ENCODE peak calls at places on chromosomes 2 and 18, in five cellular contexts. V, A, Y, T and P are unnamed samples.

GRCh38 chr2:200615247-200615646 is 29.4 kb downstream of the AOX1 start:
- DNase-seq in V (peak), T (no peak), Y (no peak), A (no peak), P (peak)

GRCh38 chr2:136424112-136424511 is 306.2 kb upstream of the CXCR4 start:
- DNase-seq in A (no peak), Y (no peak), V (no peak), T (no peak), P (no peak)

GRCh38 chr2:3728104-3729054 is 25.0 kb downstream of the DCDC2C start:
- DNase-seq in T (no peak), A (no peak), V (peak), Y (peak), P (peak)

GRCh38 chr2:71538656-71539265 is 85.4 kb downstream of the DYSF start:
- DNase-seq in V (no peak), Y (no peak), A (no peak), T (no peak), P (no peak)

GRCh38 chr2:16142383-16143361 is 202.3 kb downstream of the MYCN start:
- DNase-seq in T (no peak), A (peak), Y (no peak), V (no peak), P (no peak)

GRCh38 chr2:189347540-189347939 is 93.7 kb upstream of the WDR75 start:
- DNase-seq in T (no peak), A (peak), V (peak), Y (peak), P (peak)

GRCh38 chr18:50107468-50107867 is 87.5 kb downstream of the MYO5B start:
- DNase-seq in A (no peak), V (no peak), T (no peak), Y (no peak), P (no peak)

GRCh38 chr18:45330170-45330594 is 285.1 kb upstream of the SLC14A2 start:
- DNase-seq in A (no peak), T (peak), V (no peak), Y (no peak), P (no peak)

GRCh38 chr2:20593072-20594034 is 57.5 kb downstream of the HS1BP3 start:
- DNase-seq in T (peak), A (peak), V (peak), Y (no peak), P (peak)

GRCh38 chr2:160076935-160077334 is 14.5 kb upstream of the PLA2R1 start:
- DNase-seq in T (no peak), Y (no peak), V (no peak), A (no peak), P (no peak)

DNA sequence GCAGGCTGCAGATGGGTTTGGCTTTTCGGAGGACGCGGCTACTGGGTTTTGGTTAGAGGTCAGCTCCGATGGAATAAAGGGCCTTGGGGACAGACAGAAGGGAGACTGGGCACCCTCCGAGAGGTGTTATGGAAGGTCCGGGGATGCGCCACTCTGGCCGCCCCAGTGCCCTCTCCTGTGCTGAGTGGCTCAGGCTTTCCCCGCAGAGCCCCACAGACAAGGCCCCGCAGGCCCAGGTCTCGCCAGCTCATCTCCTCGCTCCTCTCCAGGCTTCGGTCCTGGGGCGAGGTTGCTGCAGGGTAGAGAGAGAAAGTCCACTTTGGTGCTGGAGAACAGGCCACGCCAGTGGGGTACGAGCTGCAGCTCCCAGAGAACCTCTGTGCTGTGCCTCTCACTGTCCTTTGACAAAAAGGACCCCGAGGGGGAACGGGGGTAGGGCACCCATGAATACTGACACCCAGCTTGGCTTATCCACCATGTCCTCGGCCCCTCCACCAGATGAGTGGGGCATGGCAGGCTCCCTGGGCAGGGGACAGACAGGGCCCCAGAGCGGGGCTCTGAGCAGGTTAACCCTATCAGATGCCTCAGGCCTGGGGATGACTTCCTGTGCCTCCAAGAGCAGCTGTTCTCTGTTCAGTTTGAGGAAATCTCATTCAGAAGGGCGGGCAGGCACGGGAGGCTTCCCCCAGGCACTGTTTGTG is 15.9 kb upstream of the CNNM3 start:
- DNase-seq in V (no peak), A (no peak), T (no peak), Y (no peak), P (no peak)
- TF ChIP-seq CTCF in V (no peak), A (no peak), T (no peak), Y (no peak), P (no peak)

DNA sequence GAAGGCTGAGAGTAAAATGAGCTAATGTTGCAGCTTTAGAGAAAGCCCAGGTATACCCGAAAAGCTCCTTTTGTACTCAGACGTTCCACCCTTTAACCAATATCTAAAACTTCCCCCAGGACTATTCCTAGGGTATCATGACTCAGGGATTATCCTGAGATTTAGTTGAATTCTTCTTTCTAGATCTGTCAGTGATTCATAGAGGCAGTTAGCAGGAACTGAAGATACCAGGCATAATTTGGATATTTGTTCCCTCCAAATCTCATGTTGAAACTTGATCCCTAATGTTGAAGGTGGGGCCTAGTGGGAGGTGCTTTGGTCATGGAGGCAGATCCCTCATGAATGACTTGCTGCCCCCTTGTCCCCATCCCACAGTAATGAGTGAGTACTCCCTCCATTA is 161.1 kb upstream of the LRP1B start:
- DNase-seq in A (no peak), V (no peak), T (no peak), Y (no peak), P (no peak)
- TF ChIP-seq CTCF in A (no peak), V (no peak), T (no peak), Y (no peak), P (no peak)

GRCh38 chr2:144332356-144333143 is 187.4 kb downstream of the ZEB2 start:
- DNase-seq in V (peak), A (peak), T (peak), Y (peak), P (peak)
- TF ChIP-seq CTCF in V (no peak), A (no peak), T (no peak), Y (no peak), P (no peak)

GRCh38 chr2:120289221-120289906 is 36.7 kb downstream of the RALB start:
- DNase-seq in T (no peak), A (no peak), V (peak), Y (no peak), P (no peak)
- TF ChIP-seq CTCF in T (no peak), A (no peak), V (peak), Y (no peak), P (no peak)

GRCh38 chr2:191369034-191369433 is 123.8 kb downstream of the MYO1B start:
- DNase-seq in A (no peak), V (peak), Y (no peak), T (no peak), P (no peak)
- TF ChIP-seq CTCF in A (no peak), V (peak), Y (peak), T (no peak), P (peak)

GRCh38 chr18:59139291-59139614 is 431 bp upstream of the SEC11C start:
- DNase-seq in A (peak), T (peak), Y (peak), V (peak), P (peak)

GRCh38 chr18:59141294-59142068 is 1.8 kb downstream of the SEC11C start:
- DNase-seq in V (no peak), Y (no peak), T (no peak), A (no peak), P (no peak)

GRCh38 chr18:59139615-59140286 is at the start of gene SEC11C:
- DNase-seq in V (peak), A (peak), T (peak), Y (peak), P (peak)

GRCh38 chr18:59142274-59142673 is 2.6 kb downstream of the SEC11C start:
- DNase-seq in V (no peak), A (no peak), Y (no peak), T (no peak), P (no peak)

DNA sequence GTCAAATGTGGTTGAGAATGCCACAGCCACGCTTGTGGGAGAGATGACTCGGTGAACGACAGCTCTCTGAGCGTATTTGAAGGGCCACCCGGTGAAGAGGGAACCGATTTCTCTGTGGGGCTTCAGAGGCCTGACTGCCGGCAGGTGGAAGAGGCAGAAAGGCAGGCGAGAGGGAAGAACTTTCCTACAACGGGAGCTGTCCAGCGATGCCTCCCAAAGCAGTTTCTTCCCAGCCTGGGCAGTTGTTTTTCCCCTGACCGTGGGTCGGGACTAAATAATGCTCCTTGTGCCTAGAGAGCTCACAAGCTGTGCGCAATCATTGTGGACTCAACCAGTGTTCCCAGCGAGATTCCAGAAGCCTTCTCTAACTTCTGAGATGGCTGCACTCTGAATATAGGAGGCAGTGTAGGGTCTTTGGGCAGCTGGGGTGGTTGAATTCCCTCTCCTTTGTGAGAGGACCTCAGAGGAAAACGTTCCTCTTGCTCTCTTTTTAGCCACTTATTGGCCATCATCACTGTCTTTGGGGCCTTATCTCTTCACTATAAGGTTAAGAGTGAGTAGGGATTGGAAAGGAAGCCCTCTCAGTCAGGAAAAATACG is 702 bp downstream of the SEC11C start:
- DNase-seq in V (peak), T (no peak), Y (peak), A (peak), P (peak)
- TF ChIP-seq CTCF in V (no peak), T (no peak), Y (no peak), A (no peak), P (no peak)

GRCh38 chr2:231957913-231958763 is 3.4 kb upstream of the DIS3L2 start:
- DNase-seq in Y (no peak), V (no peak), A (no peak), T (no peak), P (no peak)

GRCh38 chr2:231960810-231961348 is 634 bp upstream of the DIS3L2 start:
- DNase-seq in T (no peak), A (no peak), Y (no peak), V (no peak), P (no peak)

GRCh38 chr2:231965118-231965517 is 3.6 kb downstream of the DIS3L2 start:
- DNase-seq in Y (no peak), V (peak), A (no peak), T (no peak), P (no peak)

GRCh38 chr2:231966886-231967285 is 5.4 kb downstream of the DIS3L2 start:
- DNase-seq in A (no peak), V (no peak), T (no peak), Y (no peak), P (no peak)

GRCh38 chr2:231961349-231962166 is at the start of gene DIS3L2:
- DNase-seq in T (peak), Y (peak), V (peak), A (peak), P (peak)
- TF ChIP-seq CTCF in T (no peak), Y (no peak), V (no peak), A (no peak), P (no peak)

DNA sequence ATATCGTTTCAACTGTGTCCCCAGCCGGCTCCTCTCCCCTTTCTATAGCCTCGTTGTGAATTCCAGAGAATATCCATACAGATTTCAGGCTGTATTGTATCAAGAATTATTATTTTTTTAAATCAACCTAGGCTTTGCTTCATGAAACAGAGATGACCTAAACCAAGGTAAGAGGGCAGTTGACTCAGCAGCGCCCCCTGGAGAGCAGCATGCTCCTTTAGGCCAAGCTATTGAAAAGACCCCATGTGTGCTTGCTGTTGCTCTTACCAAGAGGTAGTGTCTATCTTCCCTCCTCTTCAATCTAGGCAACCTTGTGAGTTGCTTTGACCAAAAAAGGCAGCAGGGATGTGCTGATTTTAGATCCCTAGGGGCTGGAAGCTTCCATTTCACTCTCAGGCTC is 426.7 kb upstream of the SMIM21 start:
- DNase-seq in V (no peak), Y (no peak), A (no peak), T (no peak), P (peak)
- TF ChIP-seq CTCF in V (no peak), Y (peak), A (no peak), T (peak), P (peak)

GRCh38 chr2:237482485-237482884 is 4.6 kb upstream of the MLPH start:
- DNase-seq in V (no peak), A (peak), Y (peak), T (peak), P (peak)

GRCh38 chr2:237478095-237478494 is 9.0 kb upstream of the MLPH start:
- DNase-seq in V (no peak), T (no peak), A (no peak), Y (no peak), P (no peak)

GRCh38 chr2:237480988-237481387 is 6.1 kb upstream of the MLPH start:
- DNase-seq in V (no peak), Y (no peak), A (no peak), T (no peak), P (no peak)

GRCh38 chr2:237478969-237479368 is 8.1 kb upstream of the MLPH start:
- DNase-seq in V (no peak), Y (no peak), T (no peak), A (no peak), P (no peak)

GRCh38 chr2:237479747-237480146 is 7.3 kb upstream of the MLPH start:
- DNase-seq in V (no peak), A (no peak), Y (no peak), T (no peak), P (no peak)
- TF ChIP-seq CTCF in V (no peak), A (no peak), Y (no peak), T (no peak), P (no peak)

GRCh38 chr2:46268196-46268595 is 29.0 kb upstream of the EPAS1 start:
- DNase-seq in A (no peak), T (no peak), V (peak), Y (no peak), P (no peak)
- TF ChIP-seq CTCF in A (no peak), T (no peak), V (no peak), Y (no peak), P (no peak)